ENCODE peak calls at places on chromosome 1, in five cellular contexts. L, R, P, Y and F are unnamed samples.

GRCh38 chr1:71413441-71414170 is 332.8 kb upstream of the ZRANB2 start:
- DNase-seq in L (no peak), R (no peak), P (no peak), Y (no peak), F (no peak)

GRCh38 chr1:36576118-36576517 is 93.4 kb upstream of the CSF3R start:
- DNase-seq in L (peak), R (peak), P (peak), Y (peak), F (peak)

GRCh38 chr1:33420870-33421775 is 9.8 kb downstream of the PHC2 start:
- DNase-seq in L (no peak), R (no peak), P (no peak), Y (no peak), F (no peak)

GRCh38 chr1:179745131-179745611 is 2.1 kb downstream of the FAM163A start:
- DNase-seq in L (no peak), R (no peak), P (no peak), Y (no peak), F (no peak)

GRCh38 chr1:7386226-7387052 is 384.7 kb upstream of the VAMP3 start:
- DNase-seq in L (no peak), R (no peak), P (no peak), Y (no peak), F (no peak)

GRCh38 chr1:245067257-245067656 is 87.5 kb upstream of the KIF26B start:
- DNase-seq in L (no peak), R (no peak), P (no peak), Y (no peak), F (no peak)

GRCh38 chr1:39926343-39926769 is 24.6 kb upstream of the MYCL start:
- DNase-seq in L (no peak), R (no peak), P (no peak), Y (no peak), F (no peak)

GRCh38 chr1:176222196-176222595 is 15.1 kb upstream of the COP1 start:
- DNase-seq in L (no peak), R (no peak), P (no peak), Y (no peak), F (no peak)

GRCh38 chr1:229119876-229120275 is 151.0 kb upstream of the RAB4A start:
- DNase-seq in L (no peak), R (no peak), P (no peak), Y (no peak), F (no peak)

GRCh38 chr1:233584376-233584775 is 29.5 kb upstream of the KCNK1 start:
- DNase-seq in L (no peak), R (no peak), P (no peak), Y (no peak), F (no peak)

GRCh38 chr1:151061012-151061401 is 810 bp downstream of the MLLT11 start:
- DNase-seq in L (no peak), R (no peak), P (no peak), Y (no peak), F (no peak)

GRCh38 chr1:180117764-180118116 is 36.9 kb upstream of the QSOX1 start:
- DNase-seq in L (peak), R (no peak), P (no peak), Y (no peak), F (no peak)

GRCh38 chr1:14561014-14561693 is 37.3 kb upstream of the KAZN start:
- DNase-seq in L (no peak), R (no peak), P (no peak), Y (no peak), F (no peak)

GRCh38 chr1:93588955-93589354 is 92.7 kb downstream of the BCAR3 start:
- DNase-seq in L (no peak), R (no peak), P (no peak), Y (no peak), F (no peak)

GRCh38 chr1:206713070-206713469 is 28.4 kb downstream of the MAPKAPK2 start:
- DNase-seq in L (no peak), R (no peak), P (no peak), Y (no peak), F (no peak)

GRCh38 chr1:173502104-173502503 is 25.0 kb downstream of the PRDX6 start:
- DNase-seq in L (no peak), R (no peak), P (no peak), Y (no peak), F (no peak)

GRCh38 chr1:213738658-213739057 is 249.1 kb upstream of the PROX1 start:
- DNase-seq in L (no peak), R (no peak), P (no peak), Y (no peak), F (no peak)

GRCh38 chr1:187465441-187465840 is 636.7 kb downstream of the PLA2G4A start:
- DNase-seq in L (no peak), R (no peak), P (no peak), Y (no peak), F (peak)

GRCh38 chr1:226912587-226913176 is 27.4 kb upstream of the COQ8A start:
- DNase-seq in L (peak), R (no peak), P (no peak), Y (peak), F (no peak)

GRCh38 chr1:182617734-182618288 is 13.6 kb upstream of the RGS16 start:
- DNase-seq in L (peak), R (no peak), P (no peak), Y (no peak), F (no peak)

GRCh38 chr1:91527781-91528180 is 27.1 kb downstream of the CDC7 start:
- DNase-seq in L (no peak), R (peak), P (no peak), Y (no peak), F (no peak)

GRCh38 chr1:115642168-115643072 is 650 bp downstream of the VANGL1 start:
- DNase-seq in L (peak), R (no peak), P (peak), Y (no peak), F (no peak)

GRCh38 chr1:60425528-60425927 is 352.0 kb upstream of the C1orf87 start:
- DNase-seq in L (no peak), R (peak), P (no peak), Y (no peak), F (no peak)

GRCh38 chr1:21752186-21752585 is 30.8 kb downstream of the USP48 start:
- DNase-seq in L (peak), R (no peak), P (no peak), Y (no peak), F (no peak)

GRCh38 chr1:231357831-231358354 is 19.8 kb downstream of the SPRTN start:
- DNase-seq in L (peak), R (no peak), P (peak), Y (no peak), F (no peak)

GRCh38 chr1:85372683-85373446 is 92.1 kb downstream of the DDAH1 start:
- DNase-seq in L (no peak), R (no peak), P (no peak), Y (no peak), F (no peak)